ENCODE peak calls at places on chromosomes 1 and 21, in six cellular contexts. D is stimulated activated CD8-positive, alpha-beta memory T cell treated with anti-CD3 and anti-CD28 coated beads, Interleukin-2, amount 100 ng/mL, for 48 hours; J is CD8-positive, alpha-beta T cell; Z is activated naive CD4-positive, alpha-beta T cell treated with anti-CD3 and anti-CD28 coated beads, Interleukin-2, amount 50 U/mL, for 16 hours; A is effector memory CD4-positive, alpha-beta T cell; V is MCF 10A. N is an unnamed sample.

GRCh38 chr1:97903626-97904025 is 17.2 kb downstream of the DPYD start:
- DNase-seq in A (no peak), Z (no peak), D (no peak), J (no peak), V (peak; percentile 63), N (no peak)

GRCh38 chr1:80769351-80769750 is 1031.4 kb upstream of the ADGRL2 start:
- DNase-seq in J (no peak), A (no peak), V (no peak), Z (no peak), D (no peak), N (no peak)

GRCh38 chr21:44762221-44763049 is 39.2 kb downstream of the UBE2G2 start:
- DNase-seq in J (no peak), A (no peak), V (no peak), Z (no peak), D (no peak), N (no peak)

GRCh38 chr1:165248969-165249571 is 107.4 kb downstream of the LMX1A start:
- DNase-seq in A (no peak), D (no peak), V (no peak), J (no peak), Z (no peak), N (no peak)

GRCh38 chr1:89986020-89986419 is 8.9 kb upstream of the ZNF326 start:
- DNase-seq in A (no peak), V (no peak), D (no peak), Z (no peak), J (no peak), N (no peak)

GRCh38 chr1:234670936-234671628 is 61.1 kb upstream of the IRF2BP2 start:
- DNase-seq in Z (no peak), J (no peak), D (no peak), V (peak; percentile 37), A (no peak), N (no peak)

GRCh38 chr1:38120552-38121230 is 74.1 kb upstream of the POU3F1 start:
- DNase-seq in V (peak; percentile 64), D (no peak), A (no peak), J (no peak), Z (no peak), N (no peak)

GRCh38 chr1:151516031-151516511 is 4.9 kb downstream of the CGN start:
- DNase-seq in Z (no peak), D (no peak), V (no peak), J (no peak), A (no peak), N (no peak)

GRCh38 chr1:35640380-35641232 is 720 bp downstream of the PSMB2 start:
- DNase-seq in Z (no peak), V (peak; percentile 6), D (no peak), J (no peak), A (no peak), N (peak; percentile 8)

GRCh38 chr1:228798548-228798947 is 63.3 kb downstream of the RHOU start:
- DNase-seq in A (no peak), Z (no peak), D (no peak), V (no peak), J (no peak), N (no peak)

GRCh38 chr1:26541816-26542711 is 12.5 kb downstream of the RPS6KA1 start:
- DNase-seq in J (peak; percentile 45), A (peak; percentile 67), D (peak; percentile 78), V (peak; percentile 26), Z (peak; percentile 57), N (peak; percentile 91)

GRCh38 chr1:31866450-31866801 is 50.6 kb upstream of the SPOCD1 start:
- DNase-seq in A (no peak), V (no peak), D (no peak), Z (no peak), J (no peak), N (peak; percentile 53)

GRCh38 chr21:45303111-45303615 is 15.5 kb upstream of the POFUT2 start:
- DNase-seq in A (no peak), Z (no peak), V (no peak), J (no peak), D (no peak), N (no peak)

GRCh38 chr1:1206376-1207253 is at the start of gene TNFRSF18:
- DNase-seq in A (peak; percentile 30), V (no peak), J (no peak), Z (peak; percentile 44), D (peak; percentile 47), N (peak; percentile 56)

GRCh38 chr1:16175610-16176553 is 20.0 kb upstream of the EPHA2 start:
- DNase-seq in D (no peak), J (no peak), Z (no peak), V (peak; percentile 80), A (no peak), N (no peak)

GRCh38 chr1:16275591-16275990 is 38.6 kb upstream of the CPLANE2 start:
- DNase-seq in J (no peak), A (no peak), V (no peak), Z (no peak), D (no peak), N (no peak)

GRCh38 chr1:23561076-23561812 is 1.9 kb upstream of the ID3 start:
- DNase-seq in J (no peak), D (no peak), A (no peak), Z (no peak), V (no peak), N (no peak)

GRCh38 chr21:15671188-15671587 is 58.6 kb upstream of the USP25 start:
- DNase-seq in J (no peak), D (no peak), A (no peak), Z (no peak), V (no peak), N (no peak)

GRCh38 chr1:6205849-6206845 is at the start of gene RNF207:
- DNase-seq in D (peak; percentile 65), J (no peak), V (peak; percentile 72), A (peak; percentile 42), Z (peak; percentile 63), N (peak; percentile 85)

GRCh38 chr1:33350611-33351280 is 29.8 kb upstream of the A3GALT2 start:
- DNase-seq in Z (no peak), V (no peak), D (no peak), J (no peak), A (no peak), N (no peak)

GRCh38 chr1:91916046-91916445 is 30.1 kb upstream of the TGFBR3 start:
- DNase-seq in V (no peak), D (no peak), Z (no peak), J (no peak), A (no peak), N (no peak)

GRCh38 chr1:24929876-24930702 is at the start of gene RUNX3:
- DNase-seq in D (peak; percentile 92), Z (peak; percentile 92), V (no peak), J (peak; percentile 87), A (peak; percentile 91), N (peak; percentile 97)

GRCh38 chr1:31633117-31633516 is 11.6 kb downstream of the PEF1 start:
- DNase-seq in V (peak; percentile 52), D (peak; percentile 21), Z (no peak), A (no peak), J (no peak), N (no peak)

GRCh38 chr21:21730524-21730923 is 732.3 kb downstream of the NCAM2 start:
- DNase-seq in Z (no peak), V (no peak), J (no peak), A (no peak), D (no peak), N (no peak)

N was measured in GM06990.